ENCODE peak calls at places on chromosome 14, in ten cellular contexts. E is right lobe of liver; U is WERI-Rb-1; A is psoas muscle; Q is fibroblast of lung; W is CD8-positive, alpha-beta memory T cell; M is sigmoid colon; C is mammary epithelial cell; J is DND-41; G is K562. K is an unnamed sample.

GRCh38 chr14:74333909-74334308 is 14.4 kb upstream of the VRTN start:
- DNase-seq in E (no peak), U (no peak), A (no peak), Q (peak), W (no peak), M (no peak), C (peak), J (no peak), G (no peak), K (no peak)

GRCh38 chr14:85531594-85532391 is 1.8 kb downstream of the FLRT2 start:
- DNase-seq in E (peak), U (peak), A (peak), Q (peak), W (no peak), M (peak), C (peak), J (no peak), G (no peak), K (peak)

GRCh38 chr14:96267336-96267735 is 11.3 kb downstream of the BDKRB1 start:
- DNase-seq in E (peak), U (no peak), A (no peak), Q (peak), W (no peak), M (peak), C (peak), J (no peak), G (no peak), K (no peak)

GRCh38 chr14:33799705-33800269 is 151.1 kb downstream of the EGLN3 start:
- DNase-seq in E (no peak), U (no peak), A (no peak), Q (no peak), W (no peak), M (no peak), C (peak), J (no peak), G (no peak), K (peak)

GRCh38 chr14:50320279-50320678 is 8.2 kb downstream of the DMAC2L start:
- DNase-seq in E (no peak), U (no peak), A (no peak), Q (peak), W (no peak), M (no peak), C (peak), J (no peak), G (no peak), K (no peak)

GRCh38 chr14:32453857-32454810 is 125.0 kb downstream of the AKAP6 start:
- DNase-seq in E (no peak), U (no peak), A (no peak), Q (no peak), W (no peak), M (peak), C (peak), J (no peak), G (no peak), K (no peak)

GRCh38 chr14:99315197-99315596 is 43.2 kb upstream of the BCL11B start:
- DNase-seq in E (no peak), U (no peak), A (no peak), Q (no peak), W (no peak), M (no peak), C (no peak), J (no peak), G (no peak), K (no peak)

GRCh38 chr14:96097752-96098151 is 58.6 kb downstream of the C14orf132 start:
- DNase-seq in E (peak), U (no peak), A (no peak), Q (no peak), W (no peak), M (no peak), C (no peak), J (no peak), G (no peak), K (no peak)

GRCh38 chr14:77141592-77142288 is at the start of gene ZDHHC22:
- DNase-seq in E (no peak), U (peak), A (no peak), Q (no peak), W (no peak), M (no peak), C (no peak), J (no peak), G (no peak), K (no peak)

GRCh38 chr14:75090353-75090752 is 20.9 kb downstream of the ZC2HC1C start:
- DNase-seq in E (no peak), U (no peak), A (no peak), Q (no peak), W (no peak), M (no peak), C (no peak), J (no peak), G (no peak), K (no peak)

GRCh38 chr14:54564799-54565235 is 2.1 kb upstream of the SAMD4A start:
- DNase-seq in E (no peak), U (peak), A (no peak), Q (peak), W (peak), M (peak), C (peak), J (no peak), G (peak), K (no peak)

GRCh38 chr14:54674342-54674741 is 107.4 kb downstream of the SAMD4A start:
- DNase-seq in E (no peak), U (no peak), A (no peak), Q (no peak), W (no peak), M (no peak), C (peak), J (no peak), G (no peak), K (no peak)

GRCh38 chr14:66624319-66624937 is 116.5 kb downstream of the GPHN start:
- DNase-seq in E (peak), U (peak), A (peak), Q (peak), W (no peak), M (peak), C (peak), J (peak), G (peak), K (peak)

GRCh38 chr14:96095581-96096476 is 56.7 kb downstream of the C14orf132 start:
- DNase-seq in E (peak), U (peak), A (peak), Q (peak), W (no peak), M (no peak), C (peak), J (no peak), G (no peak), K (peak)

GRCh38 chr14:63276492-63277342 is 42.0 kb downstream of the GPHB5 start:
- DNase-seq in E (no peak), U (no peak), A (no peak), Q (peak), W (no peak), M (no peak), C (peak), J (no peak), G (peak), K (no peak)

GRCh38 chr14:29410581-29410980 is 517.1 kb downstream of the PRKD1 start:
- DNase-seq in E (no peak), U (no peak), A (no peak), Q (no peak), W (no peak), M (no peak), C (no peak), J (no peak), G (no peak), K (no peak)

GRCh38 chr14:29035129-29035528 is 268.5 kb downstream of the FOXG1 start:
- DNase-seq in E (no peak), U (no peak), A (no peak), Q (no peak), W (no peak), M (no peak), C (no peak), J (no peak), G (no peak), K (no peak)

GRCh38 chr14:88323520-88324199 is 591 bp upstream of the KCNK10 start:
- DNase-seq in E (no peak), U (peak), A (no peak), Q (peak), W (no peak), M (no peak), C (no peak), J (no peak), G (no peak), K (peak)

GRCh38 chr14:61139006-61139599 is 142.0 kb downstream of the TMEM30B start:
- DNase-seq in E (no peak), U (no peak), A (no peak), Q (no peak), W (no peak), M (no peak), C (no peak), J (no peak), G (no peak), K (no peak)

GRCh38 chr14:99249389-99249788 is 22.6 kb downstream of the BCL11B start:
- DNase-seq in E (no peak), U (no peak), A (no peak), Q (no peak), W (no peak), M (no peak), C (peak), J (no peak), G (no peak), K (no peak)

GRCh38 chr14:76710093-76711010 is 50.9 kb upstream of the VASH1 start:
- DNase-seq in E (no peak), U (no peak), A (no peak), Q (peak), W (no peak), M (no peak), C (peak), J (peak), G (peak), K (peak)

GRCh38 chr14:95085321-95085720 is 72.0 kb downstream of the DICER1 start:
- DNase-seq in E (no peak), U (no peak), A (no peak), Q (no peak), W (no peak), M (no peak), C (no peak), J (no peak), G (no peak), K (no peak)

GRCh38 chr14:88950069-88950468 is 125.6 kb downstream of the TTC8 start:
- DNase-seq in E (no peak), U (no peak), A (no peak), Q (peak), W (no peak), M (no peak), C (no peak), J (no peak), G (no peak), K (no peak)

GRCh38 chr14:62885451-62885850 is 159.8 kb downstream of the KCNH5 start:
- DNase-seq in E (no peak), U (no peak), A (no peak), Q (no peak), W (no peak), M (no peak), C (peak), J (no peak), G (no peak), K (no peak)

GRCh38 chr14:75249251-75249957 is 29.2 kb upstream of the FOS start:
- DNase-seq in E (peak), U (no peak), A (peak), Q (peak), W (peak), M (no peak), C (no peak), J (peak), G (peak), K (no peak)

GRCh38 chr14:105974902-105975301 is 448.5 kb downstream of the TMEM121 start:
- DNase-seq in E (no peak), U (peak), A (no peak), Q (no peak), W (peak), M (no peak), C (no peak), J (peak), G (peak), K (no peak)

GRCh38 chr14:92456215-92457017 is 57.2 kb upstream of the RIN3 start:
- DNase-seq in E (peak), U (peak), A (peak), Q (peak), W (no peak), M (peak), C (peak), J (no peak), G (peak), K (peak)

GRCh38 chr14:99179946-99180345 is 92.1 kb downstream of the BCL11B start:
- DNase-seq in E (no peak), U (no peak), A (no peak), Q (no peak), W (no peak), M (no peak), C (no peak), J (no peak), G (no peak), K (no peak)

GRCh38 chr14:20659813-20660395 is 18.4 kb upstream of the OR6S1 start:
- DNase-seq in E (no peak), U (no peak), A (no peak), Q (no peak), W (no peak), M (no peak), C (no peak), J (no peak), G (no peak), K (no peak)

GRCh38 chr14:20667957-20668356 is 16.4 kb upstream of the RNASE4 start:
- DNase-seq in E (no peak), U (no peak), A (no peak), Q (no peak), W (no peak), M (no peak), C (no peak), J (no peak), G (no peak), K (no peak)

GRCh38 chr14:20658246-20658645 is 16.8 kb upstream of the OR6S1 start:
- DNase-seq in E (no peak), U (no peak), A (no peak), Q (no peak), W (no peak), M (no peak), C (no peak), J (no peak), G (no peak), K (no peak)

GRCh38 chr14:20661197-20661596 is 19.7 kb upstream of the OR6S1 start:
- DNase-seq in E (no peak), U (no peak), A (no peak), Q (no peak), W (no peak), M (no peak), C (no peak), J (no peak), G (no peak), K (no peak)

GRCh38 chr14:20662968-20663731 is 21.2 kb upstream of the RNASE4 start:
- DNase-seq in E (peak), U (no peak), A (peak), Q (peak), W (peak), M (peak), C (peak), J (peak), G (peak), K (peak)
- H3K4me3 ChIP-seq in E (peak), U (no peak), A (peak), Q (peak), W (peak), M (peak), C (peak), J (no peak), G (peak), K (no peak)

GRCh38 chr14:25049559-25050493 is at the start of gene STXBP6:
- DNase-seq in E (peak), U (peak), A (peak), Q (peak), W (no peak), M (peak), C (peak), J (no peak), G (peak), K (peak)

GRCh38 chr14:25046301-25046943 is 3.5 kb downstream of the STXBP6 start:
- DNase-seq in E (no peak), U (no peak), A (no peak), Q (no peak), W (no peak), M (no peak), C (no peak), J (no peak), G (peak), K (no peak)

GRCh38 chr14:25050494-25051170 is 685 bp upstream of the STXBP6 start:
- DNase-seq in E (no peak), U (no peak), A (no peak), Q (peak), W (no peak), M (no peak), C (peak), J (no peak), G (peak), K (no peak)

GRCh38 chr14:25049127-25049558 is 804 bp downstream of the STXBP6 start:
- DNase-seq in E (no peak), U (no peak), A (peak), Q (peak), W (no peak), M (peak), C (no peak), J (no peak), G (no peak), K (peak)

DNA sequence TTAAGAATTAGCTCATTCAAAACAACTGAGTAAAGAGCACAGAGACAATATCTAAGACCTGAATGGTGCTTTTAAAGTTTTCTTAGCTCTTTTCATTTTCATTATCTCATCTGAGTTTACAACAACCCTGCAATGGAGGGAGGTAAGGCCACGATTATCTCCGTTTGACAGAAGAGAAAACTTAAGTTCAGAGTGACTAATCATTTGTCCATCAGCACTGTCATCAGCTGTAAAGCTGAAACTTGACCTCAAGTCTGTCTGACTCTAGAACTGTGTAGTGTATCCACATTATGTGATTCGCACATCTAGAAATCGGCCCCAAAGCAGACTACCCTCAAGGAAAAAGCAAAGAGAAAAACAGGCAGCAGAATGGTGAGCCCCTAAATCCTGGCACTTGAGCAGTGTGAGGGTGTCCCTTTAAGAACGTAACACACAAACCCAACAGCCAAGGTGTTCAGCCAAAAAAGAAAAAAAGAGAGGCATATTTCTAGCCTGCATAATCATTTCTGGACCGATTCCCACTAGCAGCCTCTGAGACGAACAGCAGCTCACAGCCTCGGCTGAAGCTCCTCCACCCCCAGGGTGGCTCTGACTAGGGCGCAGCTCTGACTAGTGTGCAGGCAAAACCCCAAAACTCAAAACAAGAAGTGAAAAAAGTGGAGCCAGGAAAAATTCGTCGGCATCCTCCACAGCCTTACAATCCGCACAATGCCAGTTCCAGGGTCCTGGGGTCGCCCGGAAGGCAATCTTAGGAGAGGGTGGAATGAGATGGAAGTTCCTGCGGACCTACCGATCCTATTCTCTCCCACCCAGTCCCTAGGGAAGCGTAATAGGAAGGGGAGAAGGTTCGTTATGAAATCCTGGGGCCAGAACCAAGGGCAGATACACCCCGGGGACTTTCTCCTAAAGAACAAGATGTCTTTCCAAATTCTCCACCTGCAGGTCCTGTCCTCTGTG is 1.5 kb downstream of the STXBP6 start:
- DNase-seq in E (no peak), U (no peak), A (peak), Q (peak), W (no peak), M (peak), C (peak), J (no peak), G (peak), K (no peak)
- H3K4me3 ChIP-seq in E (peak), U (no peak), A (peak), Q (peak), W (no peak), M (peak), C (no peak), J (no peak), G (no peak), K (peak)

GRCh38 chr14:70186826-70187483 is 1.8 kb downstream of the SLC8A3 start:
- DNase-seq in E (no peak), U (peak), A (peak), Q (peak), W (no peak), M (no peak), C (no peak), J (no peak), G (no peak), K (peak)

GRCh38 chr14:70190156-70190555 is 1.4 kb upstream of the SLC8A3 start:
- DNase-seq in E (no peak), U (no peak), A (no peak), Q (no peak), W (no peak), M (no peak), C (no peak), J (no peak), G (no peak), K (no peak)

GRCh38 chr14:70189678-70190077 is 927 bp upstream of the SLC8A3 start:
- DNase-seq in E (no peak), U (no peak), A (no peak), Q (no peak), W (no peak), M (no peak), C (no peak), J (no peak), G (no peak), K (no peak)

GRCh38 chr14:70188292-70188607 is 501 bp downstream of the SLC8A3 start:
- DNase-seq in E (no peak), U (no peak), A (peak), Q (peak), W (no peak), M (no peak), C (no peak), J (no peak), G (no peak), K (no peak)

GRCh38 chr14:70188608-70189540 is at the start of gene SLC8A3:
- DNase-seq in E (peak), U (peak), A (peak), Q (peak), W (no peak), M (no peak), C (peak), J (no peak), G (no peak), K (peak)
- H3K4me3 ChIP-seq in E (peak), U (peak), A (peak), Q (peak), W (peak), M (peak), C (peak), J (no peak), G (no peak), K (no peak)

GRCh38 chr14:100988011-100988410 is 84.5 kb upstream of the RTL1 start:
- DNase-seq in E (no peak), U (no peak), A (no peak), Q (peak), W (no peak), M (no peak), C (peak), J (no peak), G (no peak), K (no peak)
- H3K4me3 ChIP-seq in E (no peak), U (no peak), A (no peak), Q (no peak), W (no peak), M (no peak), C (no peak), J (no peak), G (no peak), K (no peak)

GRCh38 chr14:68449565-68450295 is 343.1 kb downstream of the ZFP36L1 start:
- DNase-seq in E (no peak), U (no peak), A (no peak), Q (no peak), W (no peak), M (no peak), C (no peak), J (peak), G (no peak), K (no peak)
- H3K4me3 ChIP-seq in E (no peak), U (no peak), A (no peak), Q (no peak), W (no peak), M (no peak), C (no peak), J (no peak), G (no peak), K (no peak)

GRCh38 chr14:100573009-100573756 is 14.0 kb downstream of the BEGAIN start:
- DNase-seq in E (no peak), U (no peak), A (no peak), Q (no peak), W (no peak), M (no peak), C (no peak), J (peak), G (no peak), K (no peak)

GRCh38 chr14:100570726-100571454 is 16.3 kb downstream of the BEGAIN start:
- DNase-seq in E (no peak), U (no peak), A (no peak), Q (no peak), W (no peak), M (no peak), C (no peak), J (no peak), G (no peak), K (no peak)

GRCh38 chr14:100573757-100574641 is 13.2 kb downstream of the BEGAIN start:
- DNase-seq in E (no peak), U (no peak), A (no peak), Q (no peak), W (no peak), M (no peak), C (no peak), J (no peak), G (no peak), K (no peak)

GRCh38 chr14:100569734-100570251 is 17.4 kb downstream of the BEGAIN start:
- DNase-seq in E (no peak), U (no peak), A (no peak), Q (no peak), W (no peak), M (no peak), C (no peak), J (no peak), G (no peak), K (no peak)

GRCh38 chr14:100571837-100572236 is 15.4 kb downstream of the BEGAIN start:
- DNase-seq in E (no peak), U (no peak), A (no peak), Q (no peak), W (no peak), M (no peak), C (no peak), J (no peak), G (no peak), K (no peak)
- H3K4me3 ChIP-seq in E (no peak), U (no peak), A (no peak), Q (no peak), W (no peak), M (no peak), C (no peak), J (no peak), G (no peak), K (no peak)

GRCh38 chr14:60089201-60089600 is 2.5 kb upstream of the PCNX4 start:
- DNase-seq in E (no peak), U (no peak), A (no peak), Q (no peak), W (no peak), M (no peak), C (no peak), J (no peak), G (no peak), K (no peak)
- H3K4me3 ChIP-seq in E (no peak), U (no peak), A (no peak), Q (no peak), W (no peak), M (no peak), C (no peak), J (no peak), G (no peak), K (no peak)

GRCh38 chr14:52025952-52026510 is 36.7 kb downstream of the RTRAF start:
- DNase-seq in E (no peak), U (no peak), A (no peak), Q (peak), W (no peak), M (no peak), C (no peak), J (no peak), G (no peak), K (no peak)
- H3K4me3 ChIP-seq in E (no peak), U (no peak), A (no peak), Q (no peak), W (no peak), M (no peak), C (no peak), J (no peak), G (no peak), K (no peak)

K was measured in mucosa of descending colon.